ENCODE peak calls at places on chromosomes 13 and 19, in eight cellular contexts. C is GOT3; E is naive B cell; K is activated naive CD4-positive, alpha-beta T cell treated with anti-CD3 and anti-CD28 coated beads, Interleukin-2, amount 50 U/mL, for 72 hours; P is fibroblast of the conjunctiva; X is T-cell; H is activated CD4-positive, alpha-beta T cell treated with anti-CD3 and anti-CD28 coated beads, Interleukin-2, amount 50 U/mL, for 1 hour; S is activated CD4-positive, alpha-beta memory T cell treated with anti-CD3 and anti-CD28 coated beads, Interleukin-2, amount 10 ng/mL, durations not matched to agents 7 days and 5 days. T is an unnamed sample.

GRCh38 chr13:44048326-44048725 is 168.6 kb downstream of the LACC1 start:
- DNase-seq in E (no peak), P (no peak), H (no peak), C (no peak), K (no peak), X (no peak), S (no peak), T (no peak)

GRCh38 chr19:41691268-41691970 is 3.3 kb upstream of the CEACAM7 start:
- DNase-seq in K (no peak), P (no peak), S (peak), H (peak), X (no peak), E (no peak), C (no peak), T (peak)

GRCh38 chr13:78190296-78190695 is 271.7 kb upstream of the EDNRB start:
- DNase-seq in X (no peak), H (no peak), K (no peak), P (no peak), E (no peak), C (no peak), S (no peak), T (no peak)

GRCh38 chr19:48817585-48818124 is 6.8 kb upstream of the BCAT2 start:
- DNase-seq in C (no peak), S (no peak), K (no peak), P (no peak), H (no peak), X (no peak), E (no peak), T (no peak)

GRCh38 chr13:31073859-31074718 is 87.6 kb downstream of the HSPH1 start:
- DNase-seq in P (peak), S (peak), E (no peak), C (no peak), K (no peak), X (no peak), H (no peak), T (no peak)

GRCh38 chr13:38980628-38981078 is 10.0 kb downstream of the STOML3 start:
- DNase-seq in P (no peak), K (no peak), X (no peak), E (no peak), H (no peak), C (no peak), S (no peak), T (no peak)

GRCh38 chr19:55624109-55625003 is at the start of gene ZNF784:
- DNase-seq in P (peak), X (peak), H (peak), S (peak), C (peak), K (peak), E (peak), T (peak)

GRCh38 chr19:16885166-16885565 is 3.6 kb upstream of the F2RL3 start:
- DNase-seq in C (no peak), H (no peak), X (no peak), E (no peak), P (no peak), K (no peak), S (no peak), T (no peak)

GRCh38 chr19:48287748-48288147 is 17.9 kb downstream of the ZNF114 start:
- DNase-seq in P (no peak), H (no peak), K (no peak), C (no peak), E (no peak), X (no peak), S (no peak), T (no peak)

GRCh38 chr19:30340724-30341595 is 31.2 kb upstream of the ZNF536 start:
- DNase-seq in X (no peak), K (no peak), C (no peak), H (no peak), P (no peak), E (no peak), S (no peak), T (no peak)

GRCh38 chr13:112457485-112457884 is 81.3 kb downstream of the SPACA7 start:
- DNase-seq in X (no peak), H (no peak), C (no peak), P (no peak), K (peak), S (peak), E (no peak), T (no peak)

T was measured in HAP-1.